ENCODE peak calls at places on chromosomes 2 and 18, in four cellular contexts. F is adrenal gland, V is ovary, S is IMR-90. L is an unnamed sample.
A peak's percentile ranks its signal among the peaks of the same experiment; 100 is the strongest.

GRCh38 chr18:57366528-57367081 is 14.2 kb downstream of the ST8SIA3 start:
- DNase-seq in F (no peak), V (no peak), S (no peak), L (no peak)

GRCh38 chr2:215966274-215966673 is 47.1 kb downstream of the MREG start:
- DNase-seq in F (no peak), S (no peak), V (no peak), L (no peak)

GRCh38 chr2:197599285-197599965 is 76.0 kb downstream of the RFTN2 start:
- DNase-seq in F (peak; percentile 21), S (peak; percentile 56), V (no peak), L (peak; percentile 24)

GRCh38 chr2:150644298-150645067 is 157.0 kb upstream of the RND3 start:
- DNase-seq in V (no peak), S (peak; percentile 85), F (no peak), L (no peak)

GRCh38 chr2:2183135-2183534 is 147.9 kb downstream of the MYT1L start:
- DNase-seq in F (no peak), S (no peak), V (no peak), L (no peak)

GRCh38 chr2:23584054-23584745 is 199.2 kb downstream of the KLHL29 start:
- DNase-seq in S (no peak), V (no peak), F (no peak), L (peak; percentile 50)

GRCh38 chr2:47293967-47294366 is 109.0 kb upstream of the MSH2 start:
- DNase-seq in S (no peak), V (no peak), F (no peak), L (no peak)

GRCh38 chr2:207051345-207051959 is 112.1 kb downstream of the CPO start:
- DNase-seq in S (peak; percentile 65), F (no peak), V (no peak), L (no peak)

GRCh38 chr2:164771897-164772296 is 69.7 kb downstream of the COBLL1 start:
- DNase-seq in F (no peak), V (no peak), S (no peak), L (no peak)

GRCh38 chr18:7885763-7886295 is 318.7 kb downstream of the PTPRM start:
- DNase-seq in S (no peak), V (no peak), F (no peak), L (no peak)

GRCh38 chr2:73907840-73908452 is 15.1 kb downstream of the ACTG2 start:
- DNase-seq in V (no peak), S (peak; percentile 62), F (no peak), L (no peak)

GRCh38 chr2:151922845-151923666 is 94.8 kb upstream of the ARL5A start:
- DNase-seq in F (peak; percentile 70), V (no peak), S (no peak), L (peak; percentile 42)

GRCh38 chr18:2417861-2418610 is 153.3 kb downstream of the METTL4 start:
- DNase-seq in S (peak; percentile 41), F (no peak), V (no peak), L (no peak)

GRCh38 chr2:49687873-49688272 is 533.6 kb upstream of the FSHR start:
- DNase-seq in F (no peak), S (no peak), V (no peak), L (no peak)

GRCh38 chr2:96089356-96090180 is 26.8 kb downstream of the ADRA2B start:
- DNase-seq in F (peak; percentile 46), V (no peak), S (no peak), L (no peak)

GRCh38 chr2:129056309-129056958 is 737.8 kb upstream of the HS6ST1 start:
- DNase-seq in F (no peak), V (no peak), S (no peak), L (peak; percentile 76)

GRCh38 chr2:128469203-128469602 is 150.5 kb upstream of the HS6ST1 start:
- DNase-seq in F (no peak), S (no peak), V (no peak), L (no peak)

GRCh38 chr2:234771176-234771575 is 180.6 kb upstream of the SH3BP4 start:
- DNase-seq in S (no peak), F (no peak), V (no peak), L (no peak)

GRCh38 chr18:23283933-23284430 is 148.7 kb downstream of the CABLES1 start:
- DNase-seq in F (peak; percentile 49), S (peak; percentile 63), V (no peak), L (no peak)

GRCh38 chr2:14633031-14633430 is 514 bp downstream of the LRATD1 start:
- DNase-seq in V (peak; percentile 20), F (no peak), S (no peak), L (peak; percentile 20)

GRCh38 chr2:14634223-14634884 is 1.8 kb downstream of the LRATD1 start:
- DNase-seq in S (peak; percentile 54), F (peak; percentile 79), V (peak; percentile 82), L (peak; percentile 92)

GRCh38 chr2:14632133-14632936 is at the start of gene LRATD1:
- DNase-seq in F (peak; percentile 84), S (peak; percentile 55), V (peak; percentile 89), L (peak; percentile 97)

GRCh38 chr2:14633451-14634211 is 1.1 kb downstream of the LRATD1 start:
- DNase-seq in S (no peak), F (no peak), V (peak; percentile 22), L (peak; percentile 6)

GRCh38 chr2:14634885-14635871 is 2.7 kb downstream of the LRATD1 start:
- DNase-seq in V (peak; percentile 74), S (peak; percentile 16), F (peak; percentile 70), L (peak; percentile 90)
- TF ChIP-seq POLR2A in V (no peak), S (no peak), F (peak; percentile 8), L (no peak)

DNA sequence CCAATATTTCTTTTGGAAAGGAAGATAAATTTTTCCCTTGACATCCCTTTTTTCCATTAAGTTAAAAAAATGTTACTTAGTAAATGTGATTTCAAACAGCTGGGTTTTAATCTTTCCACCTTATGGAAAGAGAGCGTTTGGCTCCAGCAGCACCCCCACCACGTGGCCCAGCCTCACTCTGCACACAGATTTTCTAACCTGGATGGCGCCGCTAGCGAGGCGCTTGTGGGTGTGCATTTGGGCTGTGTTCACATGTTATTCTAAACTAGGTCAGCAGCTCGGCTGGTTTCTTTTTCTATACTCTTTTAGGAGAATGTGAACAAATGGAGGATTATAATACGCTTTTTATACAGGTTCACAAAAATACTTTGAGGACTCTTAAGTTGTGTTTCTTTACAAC is 218.0 kb downstream of the LDLRAD4 start:
- DNase-seq in S (no peak), V (no peak), F (no peak), L (no peak)
- H3K4me1 ChIP-seq in S (no peaks in the 10 kb centered on the region), V (no peaks in the 10 kb centered on the region), F (peaks cover 17% of the 10 kb centered on the region), L (no peaks in the 10 kb centered on the region)

GRCh38 chr2:131151398-131151797 is 46.3 kb downstream of the PLEKHB2 start:
- DNase-seq in S (no peak), V (no peak), F (no peak), L (no peak)
- TF ChIP-seq POLR2A in S (no peak), V (no peak), F (no peak), L (no peak)

GRCh38 chr18:9850297-9850696 is 35.5 kb upstream of the TXNDC2 start:
- DNase-seq in S (no peak), F (no peak), V (no peak), L (no peak)
- H3K4me1 ChIP-seq in S (peaks cover 6% of the 10 kb centered on the region), F (peaks cover 22% of the 10 kb centered on the region), V (peaks cover 11% of the 10 kb centered on the region), L (peaks cover 8% of the 10 kb centered on the region)

DNA sequence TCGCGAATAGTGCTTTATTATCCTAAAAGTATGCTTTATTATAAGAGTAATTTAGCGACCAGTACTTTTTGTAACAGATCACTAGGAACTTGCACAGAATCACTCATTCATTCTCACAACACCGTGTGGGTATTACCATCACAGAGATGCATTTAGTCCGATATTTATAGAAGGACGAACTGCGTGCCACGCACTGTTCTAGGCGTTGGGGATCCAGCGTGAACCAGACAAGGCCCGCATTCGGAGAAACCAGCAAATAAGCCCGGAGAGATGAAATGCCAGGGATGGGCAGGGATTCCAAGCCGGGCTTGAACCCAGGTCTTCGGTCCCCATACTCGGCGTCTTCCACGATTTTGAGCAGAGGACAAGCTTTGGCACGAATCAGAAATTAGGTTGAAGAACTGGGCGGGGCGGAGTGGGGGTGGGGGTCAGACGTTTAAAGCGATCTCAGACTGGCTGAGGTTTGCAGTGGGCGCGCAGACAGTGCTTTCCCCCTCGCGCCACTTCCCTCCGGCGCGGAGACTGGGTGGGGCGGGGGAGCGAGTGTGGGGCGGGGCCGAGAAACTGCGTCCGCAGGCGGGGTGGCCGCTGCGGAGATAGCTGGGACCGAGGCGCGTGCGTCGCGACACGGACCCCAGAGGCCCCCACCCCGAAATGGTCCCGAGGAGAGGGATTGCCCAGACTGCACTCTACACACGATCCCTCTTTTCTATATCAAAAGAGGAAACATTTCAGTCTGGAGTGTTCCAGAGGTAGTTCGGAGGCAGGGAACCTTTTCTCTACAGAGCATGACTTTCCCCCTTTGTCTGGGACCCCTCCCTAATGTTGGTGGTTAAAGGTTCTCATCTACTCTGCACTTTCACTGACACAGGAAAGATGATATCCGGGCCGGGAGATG is 1.1 kb upstream of the CXCR4 start:
- DNase-seq in V (no peak), F (peak; percentile 47), S (no peak), L (peak; percentile 32)
- TF ChIP-seq POLR2A in V (no peak), F (no peak), S (no peak), L (no peak)

DNA sequence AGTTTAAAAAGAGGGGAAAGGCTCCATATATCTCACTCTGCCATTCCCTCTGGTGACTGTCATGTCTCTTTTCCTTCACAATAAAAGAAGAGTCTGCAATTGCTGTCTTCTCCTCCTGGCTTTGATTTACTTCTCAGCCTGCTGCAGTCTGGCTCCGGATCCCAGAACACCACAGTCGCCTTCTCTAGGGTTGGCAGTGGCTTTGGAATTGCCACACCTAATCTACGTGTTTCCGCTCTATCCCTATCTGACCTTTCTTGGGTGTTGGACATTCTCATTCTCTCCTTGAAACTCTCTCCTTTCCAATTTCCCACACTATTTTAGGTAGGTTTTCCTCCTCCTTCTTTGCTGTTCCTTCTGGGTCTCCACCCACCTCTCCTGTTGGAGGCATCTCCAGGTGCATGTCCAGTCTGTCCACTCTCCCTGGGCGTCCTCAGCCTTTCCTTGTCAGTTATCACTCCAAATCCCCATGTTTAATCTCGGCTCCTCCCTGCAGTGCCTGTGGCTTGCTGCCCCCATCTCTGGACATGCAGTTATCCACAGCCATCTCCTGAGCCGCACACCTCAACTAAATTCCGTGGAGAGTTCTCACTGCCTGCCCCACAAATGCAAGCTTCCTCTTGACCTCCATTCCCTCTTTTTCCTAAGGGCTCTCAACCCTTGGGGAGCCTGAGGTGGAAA is 112.8 kb downstream of the KCTD1 start:
- DNase-seq in F (no peak), V (no peak), S (no peak), L (no peak)
- H3K4me1 ChIP-seq in F (no peaks in the 10 kb centered on the region), V (no peaks in the 10 kb centered on the region), S (peaks cover 9% of the 10 kb centered on the region), L (peaks cover 4% of the 10 kb centered on the region)